ENCODE peak calls at places on chromosomes 5 and 9, in ten cellular contexts. R is A549, U is WTC11, H is H1, F is HepG2, P is endothelial cell of umbilical vein, S is NB4, K is GM12878, N is K562, Y is SK-N-SH. W is an unnamed sample.

GRCh38 chr5:95961617-95962474 is at the start of gene ELL2:
- DNase-seq in R (peak; percentile 100), U (peak; percentile 98), H (peak; percentile 93), F (peak; percentile 97), P (peak; percentile 98), S (peak; percentile 98), K (peak; percentile 89), N (peak; percentile 96), Y (peak; percentile 91), W (peak; percentile 100)

GRCh38 chr5:58503634-58504033 is 12.4 kb downstream of the GAPT start:
- DNase-seq in R (no peak), U (no peak), H (no peak), F (no peak), P (no peak), S (no peak), K (no peak), N (no peak), Y (no peak), W (no peak)

GRCh38 chr5:142013734-142014495 is 1.1 kb upstream of the GNPDA1 start:
- DNase-seq in R (peak; percentile 46), U (no peak), H (no peak), F (peak; percentile 68), P (peak; percentile 62), S (no peak), K (no peak), N (peak; percentile 43), Y (no peak), W (no peak)

GRCh38 chr5:32461441-32462120 is 17.0 kb upstream of the ZFR start:
- DNase-seq in R (no peak), U (no peak), H (no peak), F (no peak), P (no peak), S (no peak), K (no peak), N (no peak), Y (no peak), W (no peak)

GRCh38 chr5:154937186-154937717 is 759 bp downstream of the GEMIN5 start:
- DNase-seq in R (no peak), U (no peak), H (no peak), F (no peak), P (no peak), S (peak; percentile 21), K (no peak), N (no peak), Y (no peak), W (no peak)

GRCh38 chr9:5633243-5633642 is 4.3 kb downstream of the RIC1 start:
- DNase-seq in R (peak; percentile 67), U (no peak), H (no peak), F (no peak), P (no peak), S (peak; percentile 55), K (no peak), N (peak; percentile 44), Y (no peak), W (no peak)

GRCh38 chr9:86600291-86600690 is 246.1 kb upstream of the TUT7 start:
- DNase-seq in R (no peak), U (no peak), H (no peak), F (no peak), P (no peak), S (no peak), K (no peak), N (no peak), Y (no peak), W (no peak)

GRCh38 chr9:135240871-135241311 is 153.4 kb downstream of the OLFM1 start:
- DNase-seq in R (no peak), U (no peak), H (no peak), F (no peak), P (no peak), S (no peak), K (no peak), N (no peak), Y (no peak), W (no peak)

GRCh38 chr9:17900604-17901003 is 321.7 kb downstream of the SH3GL2 start:
- DNase-seq in R (no peak), U (no peak), H (no peak), F (no peak), P (no peak), S (no peak), K (no peak), N (no peak), Y (no peak), W (no peak)

GRCh38 chr9:17810728-17811634 is 232.1 kb downstream of the SH3GL2 start:
- DNase-seq in R (peak; percentile 49), U (peak; percentile 47), H (no peak), F (peak; percentile 41), P (peak; percentile 59), S (peak; percentile 73), K (no peak), N (peak; percentile 15), Y (peak; percentile 50), W (peak; percentile 15)

DNA sequence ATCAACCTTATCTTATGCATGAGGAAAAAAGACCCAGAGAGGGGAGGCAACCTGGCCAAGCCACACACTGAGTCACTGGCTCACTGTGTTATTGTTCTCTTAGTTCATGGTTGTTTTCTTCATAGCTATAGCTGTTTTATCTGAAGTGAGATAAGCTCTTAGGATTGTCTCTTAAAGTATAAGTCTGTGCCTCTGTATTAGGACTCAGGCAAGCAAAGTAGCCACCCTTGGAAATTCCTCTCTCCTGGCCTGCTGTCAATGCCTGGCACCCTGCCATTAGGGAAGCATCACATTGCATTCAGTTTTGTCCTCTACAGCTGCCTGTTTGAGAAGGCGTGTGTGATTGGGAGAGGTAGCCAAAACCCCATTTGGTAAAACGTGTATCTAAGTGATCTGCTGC is 147.4 kb upstream of the GLRA1 start:
- DNase-seq in R (no peak), U (no peak), H (no peak), F (no peak), P (no peak), S (no peak), K (no peak), N (no peak), Y (no peak), W (no peak)
- TF ChIP-seq MAX in R (no peak), U (no peak), H (no peak), F (no peak), P (no peak), S (no peak), K (no peak), N (no peak), Y (no peak), W (no peak)

GRCh38 chr5:42808888-42809611 is 2.6 kb downstream of the SELENOP start:
- DNase-seq in R (no peak), U (no peak), H (no peak), F (no peak), P (no peak), S (no peak), K (no peak), N (no peak), Y (no peak), W (no peak)

GRCh38 chr5:42810905-42811590 is 644 bp downstream of the SELENOP start:
- DNase-seq in R (no peak), U (no peak), H (no peak), F (no peak), P (no peak), S (no peak), K (no peak), N (no peak), Y (no peak), W (no peak)

GRCh38 chr5:42812620-42813019 is 928 bp upstream of the SELENOP start:
- DNase-seq in R (no peak), U (no peak), H (no peak), F (no peak), P (no peak), S (no peak), K (no peak), N (no peak), Y (no peak), W (no peak)

GRCh38 chr5:42813533-42813932 is 1.8 kb upstream of the SELENOP start:
- DNase-seq in R (no peak), U (peak; percentile 80), H (peak; percentile 74), F (peak; percentile 59), P (no peak), S (no peak), K (no peak), N (no peak), Y (no peak), W (no peak)

GRCh38 chr5:42811591-42812392 is at the start of gene SELENOP:
- DNase-seq in R (peak; percentile 23), U (no peak), H (no peak), F (peak; percentile 99), P (peak; percentile 8), S (peak; percentile 8), K (peak; percentile 8), N (peak; percentile 17), Y (no peak), W (peak; percentile 24)
- TF ChIP-seq MAX in R (no peak), U (no peak), H (no peak), F (peak; percentile 67), P (no peak), S (no peak), K (no peak), N (no peak), Y (no peak), W (no peak)

GRCh38 chr5:110262754-110263153 is 463.7 kb downstream of the TMEM232 start:
- DNase-seq in R (no peak), U (no peak), H (no peak), F (no peak), P (no peak), S (no peak), K (no peak), N (no peak), Y (no peak), W (no peak)

GRCh38 chr5:110255194-110255593 is 471.3 kb downstream of the TMEM232 start:
- DNase-seq in R (no peak), U (peak; percentile 12), H (no peak), F (no peak), P (no peak), S (no peak), K (no peak), N (no peak), Y (no peak), W (no peak)

DNA sequence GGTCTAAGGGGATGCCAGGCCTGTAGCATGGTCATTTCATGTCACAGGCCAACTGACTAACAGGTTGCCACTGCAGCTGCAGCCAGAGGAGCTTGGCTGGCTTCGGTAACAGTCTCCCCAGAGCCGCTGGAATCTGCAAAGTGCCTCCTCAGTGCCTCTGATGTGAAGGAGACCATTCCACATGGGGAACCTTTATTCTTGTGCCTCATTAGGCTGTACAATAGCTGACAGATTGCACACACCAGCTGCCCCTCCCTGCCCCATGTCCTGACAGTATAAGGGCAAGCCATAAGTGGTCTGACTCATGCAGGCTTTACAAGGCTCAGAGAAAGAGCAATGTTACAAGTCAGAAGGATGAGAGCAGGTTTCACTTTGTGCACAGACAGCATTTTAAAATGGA is 468.0 kb downstream of the TMEM232 start:
- DNase-seq in R (no peak), U (no peak), H (no peak), F (no peak), P (no peak), S (peak; percentile 7), K (no peak), N (no peak), Y (no peak), W (no peak)
- TF ChIP-seq MAX in R (no peak), U (no peak), H (no peak), F (no peak), P (no peak), S (no peak), K (no peak), N (no peak), Y (peak; percentile 42), W (no peak)

DNA sequence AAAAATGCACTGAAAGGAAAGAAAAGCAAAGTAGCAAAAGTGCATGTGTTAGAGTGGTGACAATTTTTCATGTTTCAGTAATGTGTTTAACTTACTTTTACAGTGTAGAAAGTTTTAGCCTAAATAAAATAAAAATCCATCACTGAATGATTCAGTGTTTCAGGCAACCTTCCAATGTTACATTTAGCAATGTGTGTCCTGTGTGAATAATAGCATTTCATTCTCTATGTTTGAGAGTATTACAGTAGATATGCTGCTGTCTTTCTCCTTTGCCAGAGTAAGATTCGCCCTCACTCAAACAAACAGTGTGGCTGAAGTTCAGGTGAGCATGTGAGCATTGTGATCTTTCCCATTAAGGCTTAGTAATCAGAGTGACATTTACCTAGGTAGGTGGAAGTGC is 171.1 kb downstream of the TARS1 start:
- DNase-seq in R (no peak), U (no peak), H (no peak), F (no peak), P (no peak), S (no peak), K (no peak), N (no peak), Y (no peak), W (no peak)
- TF ChIP-seq MAX in R (no peak), U (no peak), H (no peak), F (no peak), P (no peak), S (no peak), K (no peak), N (no peak), Y (no peak), W (no peak)